ENCODE peak calls at places on chromosomes 5 and 9, in five cellular contexts. One of them, this sample, is unnamed. For H3K27me3, the result is how much of the 10 kb centered on the place peaks cover.

GRCh38 chr5:124996023-124996763 is 249.8 kb upstream of the ZNF608 start:
- DNase-seq in kidney epithelial cell: no peak
- DNase-seq in uterus: no peak
- DNase-seq in CD8-positive, alpha-beta T cell: no peak
- DNase-seq in AG04450: no peak
- DNase-seq in this sample: no peak

GRCh38 chr9:105511486-105511885 is 46.4 kb upstream of the FKTN start:
- DNase-seq in kidney epithelial cell: no peak
- DNase-seq in uterus: no peak
- DNase-seq in CD8-positive, alpha-beta T cell: no peak
- DNase-seq in AG04450: no peak
- DNase-seq in this sample: no peak

GRCh38 chr9:70979971-70980370 is 141.4 kb downstream of the TRPM3 start:
- DNase-seq in kidney epithelial cell: no peak
- DNase-seq in uterus: no peak
- DNase-seq in CD8-positive, alpha-beta T cell: no peak
- DNase-seq in AG04450: no peak
- DNase-seq in this sample: no peak

GRCh38 chr5:6389397-6389796 is 11.1 kb upstream of the MED10 start:
- DNase-seq in kidney epithelial cell: no peak
- DNase-seq in uterus: no peak
- DNase-seq in CD8-positive, alpha-beta T cell: no peak
- DNase-seq in AG04450: no peak
- DNase-seq in this sample: no peak

GRCh38 chr5:9555961-9556360 is 10.1 kb upstream of the SEMA5A start:
- DNase-seq in kidney epithelial cell: no peak
- DNase-seq in uterus: no peak
- DNase-seq in CD8-positive, alpha-beta T cell: no peak
- DNase-seq in AG04450: no peak
- DNase-seq in this sample: no peak

GRCh38 chr5:179906795-179907569 is 715 bp downstream of the TBC1D9B start:
- DNase-seq in kidney epithelial cell: no peak
- DNase-seq in uterus: peak
- DNase-seq in CD8-positive, alpha-beta T cell: peak
- DNase-seq in AG04450: no peak
- DNase-seq in this sample: peak

GRCh38 chr5:17412760-17413671 is 85.0 kb upstream of the TAF11L2 start:
- DNase-seq in kidney epithelial cell: no peak
- DNase-seq in uterus: no peak
- DNase-seq in CD8-positive, alpha-beta T cell: no peak
- DNase-seq in AG04450: no peak
- DNase-seq in this sample: no peak

GRCh38 chr9:5951686-5952211 is 61.1 kb downstream of the MLANA start:
- DNase-seq in kidney epithelial cell: no peak
- DNase-seq in uterus: no peak
- DNase-seq in CD8-positive, alpha-beta T cell: no peak
- DNase-seq in AG04450: peak
- DNase-seq in this sample: peak

GRCh38 chr5:179795049-179795862 is 1.5 kb downstream of the LTC4S start:
- DNase-seq in kidney epithelial cell: no peak
- DNase-seq in uterus: no peak
- DNase-seq in CD8-positive, alpha-beta T cell: no peak
- DNase-seq in AG04450: no peak
- DNase-seq in this sample: no peak

DNA sequence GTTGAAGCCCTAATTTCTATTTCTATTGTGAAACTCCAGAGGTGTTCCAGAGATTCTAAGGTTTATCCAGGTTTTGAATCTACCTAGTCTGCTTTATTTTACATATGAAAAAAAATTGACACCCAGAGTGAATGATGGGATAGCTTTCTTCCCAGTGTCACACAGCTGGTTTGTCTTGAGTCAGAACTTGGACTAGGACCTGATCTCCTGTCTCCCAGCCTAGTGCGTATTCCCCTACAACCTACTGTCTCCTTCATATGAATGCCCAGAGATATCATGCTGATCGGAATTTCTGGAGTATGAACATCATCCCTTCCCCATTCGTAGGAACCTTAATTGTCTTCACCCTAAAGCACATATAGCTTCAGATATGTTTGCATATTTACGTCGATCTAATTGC is 524.2 kb downstream of the SPATA31D1 start:
- DNase-seq in kidney epithelial cell: no peak
- DNase-seq in uterus: no peak
- DNase-seq in CD8-positive, alpha-beta T cell: no peak
- DNase-seq in AG04450: no peak
- DNase-seq in this sample: no peak
- H3K4me3 ChIP-seq in kidney epithelial cell: no peak
- H3K4me3 ChIP-seq in uterus: no peak
- H3K4me3 ChIP-seq in CD8-positive, alpha-beta T cell: no peak
- H3K4me3 ChIP-seq in AG04450: no peak
- H3K4me3 ChIP-seq in this sample: no peak

DNA sequence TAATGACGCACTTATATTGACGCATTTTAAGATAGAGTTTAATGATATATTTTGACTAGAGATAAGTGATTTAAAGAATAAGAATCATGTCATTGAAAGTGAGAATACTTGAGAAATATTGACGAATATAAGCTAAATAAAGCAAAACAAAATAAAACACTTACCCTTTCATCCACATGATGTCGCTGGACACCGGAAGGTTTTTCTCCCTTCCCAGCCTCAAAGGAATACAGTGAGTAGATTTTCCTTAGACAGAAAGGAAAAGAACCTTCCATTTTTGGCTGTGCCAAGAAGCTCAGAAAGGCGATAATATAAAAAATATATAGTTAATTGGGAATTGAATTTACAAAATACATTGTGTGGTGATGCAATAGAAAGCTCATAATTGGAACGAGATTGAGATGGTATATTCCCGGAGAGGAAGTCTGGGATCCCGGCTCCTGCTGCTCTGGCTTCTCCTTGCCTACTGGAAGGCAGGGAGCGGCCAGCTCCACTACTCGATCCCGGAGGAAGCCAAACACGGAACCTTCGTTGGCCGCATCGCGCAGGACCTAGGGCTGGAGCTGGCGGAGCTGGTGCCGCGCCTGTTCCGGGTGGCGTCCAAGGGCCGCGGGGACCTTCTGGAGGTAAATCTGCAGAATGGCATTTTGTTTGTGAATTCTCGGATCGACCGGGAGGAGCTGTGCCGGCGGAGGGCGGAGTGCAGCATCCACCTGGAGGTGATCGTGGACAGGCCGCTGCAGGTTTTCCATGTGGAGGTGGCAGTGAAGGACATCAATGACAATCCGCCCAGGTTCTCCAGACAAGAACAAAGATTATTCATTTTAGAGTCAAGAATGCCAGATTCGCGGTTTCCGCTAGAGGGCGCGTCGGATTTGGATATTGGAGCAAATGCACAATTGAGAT is at the start of gene PCDHA5:
- DNase-seq in kidney epithelial cell: no peak
- DNase-seq in uterus: peak
- DNase-seq in CD8-positive, alpha-beta T cell: no peak
- DNase-seq in AG04450: no peak
- DNase-seq in this sample: no peak
- TF ChIP-seq CTCF in kidney epithelial cell: peak
- TF ChIP-seq CTCF in uterus: no peak
- TF ChIP-seq CTCF in CD8-positive, alpha-beta T cell: no peak
- TF ChIP-seq CTCF in AG04450: peak
- TF ChIP-seq CTCF in this sample: peak

GRCh38 chr5:2752875-2753435 is 1.5 kb upstream of the IRX2 start:
- DNase-seq in kidney epithelial cell: no peak
- DNase-seq in uterus: no peak
- DNase-seq in CD8-positive, alpha-beta T cell: no peak
- DNase-seq in AG04450: no peak
- DNase-seq in this sample: no peak

GRCh38 chr5:2751592-2752021 is at the start of gene IRX2:
- DNase-seq in kidney epithelial cell: peak
- DNase-seq in uterus: peak
- DNase-seq in CD8-positive, alpha-beta T cell: no peak
- DNase-seq in AG04450: no peak
- DNase-seq in this sample: no peak

GRCh38 chr5:2753452-2754409 is 2.3 kb upstream of the IRX2 start:
- DNase-seq in kidney epithelial cell: no peak
- DNase-seq in uterus: no peak
- DNase-seq in CD8-positive, alpha-beta T cell: no peak
- DNase-seq in AG04450: no peak
- DNase-seq in this sample: no peak

GRCh38 chr5:2750758-2751464 is 566 bp downstream of the IRX2 start:
- DNase-seq in kidney epithelial cell: no peak
- DNase-seq in uterus: no peak
- DNase-seq in CD8-positive, alpha-beta T cell: no peak
- DNase-seq in AG04450: no peak
- DNase-seq in this sample: no peak

GRCh38 chr5:2752059-2752874 is 790 bp upstream of the IRX2 start:
- DNase-seq in kidney epithelial cell: no peak
- DNase-seq in uterus: no peak
- DNase-seq in CD8-positive, alpha-beta T cell: no peak
- DNase-seq in AG04450: no peak
- DNase-seq in this sample: no peak
- H3K27me3 ChIP-seq in kidney epithelial cell: half or more
- H3K27me3 ChIP-seq in uterus: under half
- H3K27me3 ChIP-seq in CD8-positive, alpha-beta T cell: under half
- H3K27me3 ChIP-seq in AG04450: half or more
- H3K27me3 ChIP-seq in this sample: under half

GRCh38 chr5:72503888-72504491 is 3.2 kb downstream of the ZNF366 start:
- DNase-seq in kidney epithelial cell: no peak
- DNase-seq in uterus: no peak
- DNase-seq in CD8-positive, alpha-beta T cell: no peak
- DNase-seq in AG04450: no peak
- DNase-seq in this sample: no peak
- H3K4me3 ChIP-seq in kidney epithelial cell: no peak
- H3K4me3 ChIP-seq in uterus: no peak
- H3K4me3 ChIP-seq in CD8-positive, alpha-beta T cell: no peak
- H3K4me3 ChIP-seq in AG04450: no peak
- H3K4me3 ChIP-seq in this sample: no peak

GRCh38 chr5:146910239-146910638 is 31.7 kb upstream of the PPP2R2B start:
- DNase-seq in kidney epithelial cell: no peak
- DNase-seq in uterus: no peak
- DNase-seq in CD8-positive, alpha-beta T cell: no peak
- DNase-seq in AG04450: no peak
- DNase-seq in this sample: no peak

GRCh38 chr5:146909496-146910068 is 31.0 kb upstream of the PPP2R2B start:
- DNase-seq in kidney epithelial cell: no peak
- DNase-seq in uterus: no peak
- DNase-seq in CD8-positive, alpha-beta T cell: no peak
- DNase-seq in AG04450: no peak
- DNase-seq in this sample: no peak

GRCh38 chr5:146904890-146905289 is 26.3 kb upstream of the PPP2R2B start:
- DNase-seq in kidney epithelial cell: no peak
- DNase-seq in uterus: no peak
- DNase-seq in CD8-positive, alpha-beta T cell: no peak
- DNase-seq in AG04450: no peak
- DNase-seq in this sample: no peak

GRCh38 chr5:146903789-146904188 is 25.2 kb upstream of the PPP2R2B start:
- DNase-seq in kidney epithelial cell: no peak
- DNase-seq in uterus: no peak
- DNase-seq in CD8-positive, alpha-beta T cell: no peak
- DNase-seq in AG04450: no peak
- DNase-seq in this sample: no peak

GRCh38 chr5:146906803-146907202 is 28.2 kb upstream of the PPP2R2B start:
- DNase-seq in kidney epithelial cell: no peak
- DNase-seq in uterus: no peak
- DNase-seq in CD8-positive, alpha-beta T cell: no peak
- DNase-seq in AG04450: no peak
- DNase-seq in this sample: no peak
- TF ChIP-seq CTCF in kidney epithelial cell: no peak
- TF ChIP-seq CTCF in uterus: no peak
- TF ChIP-seq CTCF in CD8-positive, alpha-beta T cell: no peak
- TF ChIP-seq CTCF in AG04450: no peak
- TF ChIP-seq CTCF in this sample: peak

GRCh38 chr5:38780316-38780715 is 65.5 kb upstream of the OSMR start:
- DNase-seq in kidney epithelial cell: no peak
- DNase-seq in uterus: no peak
- DNase-seq in CD8-positive, alpha-beta T cell: no peak
- DNase-seq in AG04450: no peak
- DNase-seq in this sample: no peak
- H3K27me3 ChIP-seq in kidney epithelial cell: under half
- H3K27me3 ChIP-seq in uterus: under half
- H3K27me3 ChIP-seq in CD8-positive, alpha-beta T cell: under half
- H3K27me3 ChIP-seq in AG04450: under half
- H3K27me3 ChIP-seq in this sample: under half

GRCh38 chr5:120466337-120467006 is 2.4 kb downstream of the PRR16 start:
- DNase-seq in kidney epithelial cell: no peak
- DNase-seq in uterus: no peak
- DNase-seq in CD8-positive, alpha-beta T cell: no peak
- DNase-seq in AG04450: no peak
- DNase-seq in this sample: peak
- H3K4me3 ChIP-seq in kidney epithelial cell: no peak
- H3K4me3 ChIP-seq in uterus: no peak
- H3K4me3 ChIP-seq in CD8-positive, alpha-beta T cell: no peak
- H3K4me3 ChIP-seq in AG04450: peak
- H3K4me3 ChIP-seq in this sample: no peak

GRCh38 chr5:133749331-133749985 is 137.1 kb upstream of the FSTL4 start:
- DNase-seq in kidney epithelial cell: no peak
- DNase-seq in uterus: no peak
- DNase-seq in CD8-positive, alpha-beta T cell: no peak
- DNase-seq in AG04450: no peak
- DNase-seq in this sample: no peak

GRCh38 chr5:133744909-133745308 is 132.6 kb upstream of the FSTL4 start:
- DNase-seq in kidney epithelial cell: no peak
- DNase-seq in uterus: no peak
- DNase-seq in CD8-positive, alpha-beta T cell: no peak
- DNase-seq in AG04450: no peak
- DNase-seq in this sample: no peak

GRCh38 chr5:133750356-133750755 is 138.0 kb upstream of the FSTL4 start:
- DNase-seq in kidney epithelial cell: no peak
- DNase-seq in uterus: no peak
- DNase-seq in CD8-positive, alpha-beta T cell: no peak
- DNase-seq in AG04450: no peak
- DNase-seq in this sample: no peak

GRCh38 chr5:133744030-133744645 is 131.8 kb upstream of the FSTL4 start:
- DNase-seq in kidney epithelial cell: no peak
- DNase-seq in uterus: no peak
- DNase-seq in CD8-positive, alpha-beta T cell: no peak
- DNase-seq in AG04450: no peak
- DNase-seq in this sample: peak

GRCh38 chr5:133746834-133747233 is 134.5 kb upstream of the FSTL4 start:
- DNase-seq in kidney epithelial cell: no peak
- DNase-seq in uterus: no peak
- DNase-seq in CD8-positive, alpha-beta T cell: no peak
- DNase-seq in AG04450: no peak
- DNase-seq in this sample: no peak
- TF ChIP-seq CTCF in kidney epithelial cell: peak
- TF ChIP-seq CTCF in uterus: no peak
- TF ChIP-seq CTCF in CD8-positive, alpha-beta T cell: no peak
- TF ChIP-seq CTCF in AG04450: no peak
- TF ChIP-seq CTCF in this sample: peak